ENCODE peak calls at places on chromosomes 4 and X, in four cellular contexts. One of them, this sample, is unnamed.

GRCh38 chr4:77264826-77265225 is 107.8 kb downstream of the CCNG2 start:
- DNase-seq in GM12878: no peak
- DNase-seq in fibroblast of lung: no peak
- DNase-seq in IMR-90: no peak
- DNase-seq in this sample: no peak

GRCh38 chrX:41033299-41033698 is 51.9 kb upstream of the USP9X start:
- DNase-seq in GM12878: no peak
- DNase-seq in fibroblast of lung: no peak
- DNase-seq in IMR-90: no peak
- DNase-seq in this sample: no peak

GRCh38 chrX:111519215-111519614 is 7.8 kb downstream of the SERTM2 start:
- DNase-seq in GM12878: no peak
- DNase-seq in fibroblast of lung: peak
- DNase-seq in IMR-90: peak
- DNase-seq in this sample: peak

GRCh38 chr4:152015597-152016324 is 255.0 kb upstream of the GATB start:
- DNase-seq in GM12878: no peak
- DNase-seq in fibroblast of lung: no peak
- DNase-seq in IMR-90: no peak
- DNase-seq in this sample: no peak

GRCh38 chrX:108419401-108419800 is 18.8 kb downstream of the COL4A6 start:
- DNase-seq in GM12878: no peak
- DNase-seq in fibroblast of lung: no peak
- DNase-seq in IMR-90: no peak
- DNase-seq in this sample: no peak

GRCh38 chr4:99655315-99656081 is 2.1 kb downstream of the C4orf54 start:
- DNase-seq in GM12878: no peak
- DNase-seq in fibroblast of lung: peak
- DNase-seq in IMR-90: peak
- DNase-seq in this sample: no peak

GRCh38 chrX:46758163-46758955 is 559 bp downstream of the SLC9A7 start:
- DNase-seq in GM12878: no peak
- DNase-seq in fibroblast of lung: peak
- DNase-seq in IMR-90: peak
- DNase-seq in this sample: no peak

GRCh38 chr4:30839583-30840520 is 119.7 kb downstream of the PCDH7 start:
- DNase-seq in GM12878: no peak
- DNase-seq in fibroblast of lung: peak
- DNase-seq in IMR-90: peak
- DNase-seq in this sample: peak

GRCh38 chrX:48480142-48480541 is 4.1 kb downstream of the FTSJ1 start:
- DNase-seq in GM12878: no peak
- DNase-seq in fibroblast of lung: no peak
- DNase-seq in IMR-90: no peak
- DNase-seq in this sample: no peak

GRCh38 chr4:53653484-53654053 is 62.3 kb upstream of the LNX1 start:
- DNase-seq in GM12878: peak
- DNase-seq in fibroblast of lung: peak
- DNase-seq in IMR-90: peak
- DNase-seq in this sample: peak

GRCh38 chrX:5965406-5965805 is 263.3 kb downstream of the NLGN4X start:
- DNase-seq in GM12878: no peak
- DNase-seq in fibroblast of lung: no peak
- DNase-seq in IMR-90: no peak
- DNase-seq in this sample: peak

GRCh38 chr4:113969935-113970334 is 9.5 kb downstream of the ARSJ start:
- DNase-seq in GM12878: no peak
- DNase-seq in fibroblast of lung: no peak
- DNase-seq in IMR-90: no peak
- DNase-seq in this sample: no peak

GRCh38 chrX:87583679-87584078 is 66.1 kb downstream of the KLHL4 start:
- DNase-seq in GM12878: no peak
- DNase-seq in fibroblast of lung: peak
- DNase-seq in IMR-90: peak
- DNase-seq in this sample: peak

GRCh38 chrX:37060999-37061398 is 52.8 kb downstream of the FAM47C start:
- DNase-seq in GM12878: no peak
- DNase-seq in fibroblast of lung: peak
- DNase-seq in IMR-90: peak
- DNase-seq in this sample: peak

GRCh38 chrX:78029663-78030062 is 60.2 kb upstream of the PGAM4 start:
- DNase-seq in GM12878: no peak
- DNase-seq in fibroblast of lung: peak
- DNase-seq in IMR-90: peak
- DNase-seq in this sample: peak

GRCh38 chr4:86940920-86941460 is 6.2 kb downstream of the AFF1 start:
- DNase-seq in GM12878: no peak
- DNase-seq in fibroblast of lung: no peak
- DNase-seq in IMR-90: no peak
- DNase-seq in this sample: no peak
- H3K4me2 ChIP-seq in GM12878: peak
- H3K4me2 ChIP-seq in fibroblast of lung: no peak
- H3K4me2 ChIP-seq in IMR-90: no peak
- H3K4me2 ChIP-seq in this sample: no peak

GRCh38 chr4:112882286-112882685 is 167.2 kb upstream of the ANK2 start:
- DNase-seq in GM12878: no peak
- DNase-seq in fibroblast of lung: no peak
- DNase-seq in IMR-90: no peak
- DNase-seq in this sample: no peak
- H3K4me3 ChIP-seq in GM12878: no peak
- H3K4me3 ChIP-seq in fibroblast of lung: no peak
- H3K4me3 ChIP-seq in IMR-90: no peak
- H3K4me3 ChIP-seq in this sample: no peak

GRCh38 chrX:153820601-153821000 is 9.7 kb downstream of the PDZD4 start:
- DNase-seq in GM12878: no peak
- DNase-seq in fibroblast of lung: no peak
- DNase-seq in IMR-90: no peak
- DNase-seq in this sample: no peak
- H3K4me2 ChIP-seq in GM12878: no peak
- H3K4me2 ChIP-seq in fibroblast of lung: no peak
- H3K4me2 ChIP-seq in IMR-90: no peak
- H3K4me2 ChIP-seq in this sample: no peak

DNA sequence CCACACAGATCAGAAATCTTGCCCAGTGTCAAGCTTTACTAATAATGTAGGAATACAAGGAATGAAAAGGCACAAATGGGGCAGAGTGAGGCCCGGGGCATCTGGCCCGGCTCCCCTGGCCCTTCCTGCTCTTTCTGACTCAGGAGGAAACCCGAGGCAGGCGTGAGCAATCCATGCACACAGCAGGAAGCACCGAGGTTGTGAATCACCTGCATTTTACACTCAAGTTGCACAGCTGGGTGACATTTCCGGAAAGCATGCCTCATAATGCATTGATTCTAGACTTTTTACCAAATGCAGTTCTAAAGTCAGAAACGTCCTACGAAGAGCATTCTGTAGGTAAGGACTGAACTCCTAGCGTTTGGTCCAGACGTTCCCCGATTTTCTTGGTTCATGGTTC is 38.9 kb downstream of the PRIMPOL start:
- DNase-seq in GM12878: no peak
- DNase-seq in fibroblast of lung: peak
- DNase-seq in IMR-90: peak
- DNase-seq in this sample: peak
- H3K4me3 ChIP-seq in GM12878: no peak
- H3K4me3 ChIP-seq in fibroblast of lung: no peak
- H3K4me3 ChIP-seq in IMR-90: no peak
- H3K4me3 ChIP-seq in this sample: no peak

GRCh38 chr4:101201421-101201820 is 145.9 kb downstream of the PPP3CA start:
- DNase-seq in GM12878: no peak
- DNase-seq in fibroblast of lung: peak
- DNase-seq in IMR-90: no peak
- DNase-seq in this sample: no peak
- H3K4me2 ChIP-seq in GM12878: no peak
- H3K4me2 ChIP-seq in fibroblast of lung: no peak
- H3K4me2 ChIP-seq in IMR-90: no peak
- H3K4me2 ChIP-seq in this sample: no peak

GRCh38 chrX:39935414-39936064 is 162.2 kb downstream of the BCOR start:
- DNase-seq in GM12878: no peak
- DNase-seq in fibroblast of lung: no peak
- DNase-seq in IMR-90: no peak
- DNase-seq in this sample: peak

GRCh38 chrX:39941332-39941920 is 156.3 kb downstream of the BCOR start:
- DNase-seq in GM12878: no peak
- DNase-seq in fibroblast of lung: no peak
- DNase-seq in IMR-90: no peak
- DNase-seq in this sample: peak

GRCh38 chrX:39938466-39938865 is 159.3 kb downstream of the BCOR start:
- DNase-seq in GM12878: no peak
- DNase-seq in fibroblast of lung: no peak
- DNase-seq in IMR-90: no peak
- DNase-seq in this sample: no peak

GRCh38 chrX:39939678-39940077 is 158.1 kb downstream of the BCOR start:
- DNase-seq in GM12878: no peak
- DNase-seq in fibroblast of lung: no peak
- DNase-seq in IMR-90: no peak
- DNase-seq in this sample: no peak

DNA sequence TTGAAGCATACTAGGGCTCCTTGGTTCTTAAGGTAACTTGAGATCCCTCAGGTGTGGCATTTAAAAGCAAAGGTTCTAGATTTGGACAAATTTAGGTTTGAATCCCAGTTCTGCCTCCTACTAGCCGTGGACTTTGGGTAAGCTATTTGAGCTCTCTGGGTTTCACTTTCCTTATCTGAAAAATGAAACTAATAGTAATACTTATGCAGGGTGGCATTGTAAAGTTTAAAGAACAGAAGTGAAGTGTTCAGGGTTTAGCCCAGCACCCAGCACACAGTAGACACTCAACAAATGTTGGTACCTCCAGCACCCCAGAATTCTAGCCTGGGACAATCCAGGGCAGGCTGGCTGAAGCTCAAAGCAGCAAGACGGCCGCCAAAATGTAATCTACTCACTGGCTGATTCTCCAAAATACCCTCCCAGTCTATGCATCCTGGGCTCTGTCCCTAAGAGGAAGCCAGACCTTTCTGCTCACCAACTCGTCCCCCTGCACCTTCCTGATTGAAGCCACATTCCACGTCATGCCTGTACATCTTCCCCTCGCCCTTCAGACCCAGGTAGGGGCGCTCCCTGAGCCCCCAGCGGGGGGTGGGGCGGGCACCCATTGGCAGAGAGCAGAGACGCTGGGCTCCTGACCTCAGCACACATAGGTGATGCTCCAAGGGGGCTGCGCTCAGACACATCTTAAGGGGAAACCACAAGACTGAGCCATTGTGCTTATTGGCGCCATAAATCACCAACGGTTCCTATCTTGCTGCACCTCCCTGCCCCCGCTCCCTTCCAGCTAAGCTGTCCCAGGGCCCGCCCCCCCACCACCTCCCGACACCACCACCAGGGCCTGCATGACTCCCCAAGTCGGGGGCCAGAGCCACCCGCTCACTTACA is 160.6 kb downstream of the BCOR start:
- DNase-seq in GM12878: peak
- DNase-seq in fibroblast of lung: no peak
- DNase-seq in IMR-90: no peak
- DNase-seq in this sample: no peak
- H3K4me3 ChIP-seq in GM12878: no peak
- H3K4me3 ChIP-seq in fibroblast of lung: no peak
- H3K4me3 ChIP-seq in IMR-90: no peak
- H3K4me3 ChIP-seq in this sample: no peak